ENCODE peak calls at places on chromosomes 13 and 19, in five cellular contexts. E is GM12865, U is fibroblast of pulmonary artery, T is HFF-Myc, A is H1. X is an unnamed sample.

GRCh38 chr13:109857325-109857724 is 70.9 kb upstream of the IRS2 start:
- DNase-seq in E (no peak), U (no peak), T (no peak), A (no peak), X (no peak)

GRCh38 chr19:50932018-50932689 is 20.7 kb downstream of the KLK5 start:
- DNase-seq in E (no peak), U (no peak), T (no peak), A (no peak), X (no peak)

GRCh38 chr19:35362261-35363000 is 4.2 kb downstream of the FFAR3 start:
- DNase-seq in E (no peak), U (no peak), T (no peak), A (no peak), X (no peak)

GRCh38 chr19:4923379-4923747 is 14.1 kb downstream of the UHRF1 start:
- DNase-seq in E (no peak), U (no peak), T (no peak), A (no peak), X (no peak)

GRCh38 chr19:14053500-14053899 is 8.4 kb downstream of the PALM3 start:
- DNase-seq in E (no peak), U (no peak), T (no peak), A (no peak), X (no peak)

GRCh38 chr19:58330458-58330857 is 3.7 kb downstream of the ZSCAN22 start:
- DNase-seq in E (no peak), U (peak), T (no peak), A (no peak), X (no peak)

GRCh38 chr13:39783051-39783450 is 127.6 kb downstream of the COG6 start:
- DNase-seq in E (no peak), U (peak), T (no peak), A (no peak), X (no peak)

GRCh38 chr13:32468502-32469147 is 40.7 kb upstream of the N4BP2L1 start:
- DNase-seq in E (no peak), U (peak), T (no peak), A (no peak), X (no peak)

GRCh38 chr13:111904166-111904565 is 162.8 kb upstream of the SOX1 start:
- DNase-seq in E (no peak), U (no peak), T (no peak), A (no peak), X (no peak)

GRCh38 chr13:79874396-79875360 is 393.7 kb downstream of the NDFIP2 start:
- DNase-seq in E (no peak), U (no peak), T (no peak), A (no peak), X (no peak)

GRCh38 chr13:93709511-93710244 is 483.1 kb downstream of the GPC6 start:
- DNase-seq in E (no peak), U (no peak), T (peak), A (no peak), X (no peak)

GRCh38 chr13:43411741-43412140 is 375.0 kb downstream of the ENOX1 start:
- DNase-seq in E (no peak), U (no peak), T (no peak), A (no peak), X (no peak)

GRCh38 chr13:35600137-35600536 is 123.6 kb upstream of the MAB21L1 start:
- DNase-seq in E (no peak), U (peak), T (no peak), A (no peak), X (no peak)

GRCh38 chr19:32748497-32748896 is 28.9 kb downstream of the TDRD12 start:
- DNase-seq in E (peak), U (no peak), T (no peak), A (no peak), X (no peak)

GRCh38 chr19:4057913-4058695 is 8.6 kb downstream of the ZBTB7A start:
- DNase-seq in E (no peak), U (peak), T (peak), A (no peak), X (no peak)

GRCh38 chr13:78657699-78658629 is 991 bp downstream of the OBI1 start:
- DNase-seq in E (peak), U (peak), T (no peak), A (no peak), X (no peak)

GRCh38 chr19:31717316-31717715 is 368.1 kb upstream of the TSHZ3 start:
- DNase-seq in E (no peak), U (no peak), T (no peak), A (no peak), X (no peak)

GRCh38 chr19:5093297-5093858 is 124.5 kb downstream of the KDM4B start:
- DNase-seq in E (no peak), U (no peak), T (no peak), A (no peak), X (no peak)

GRCh38 chr19:5648464-5648863 is 25.6 kb downstream of the SAFB start:
- DNase-seq in E (no peak), U (no peak), T (no peak), A (no peak), X (no peak)

GRCh38 chr13:83150616-83151307 is 731.5 kb downstream of the SLITRK1 start:
- DNase-seq in E (no peak), U (no peak), T (peak), A (no peak), X (no peak)

GRCh38 chr13:77375554-77375953 is 48.7 kb upstream of the MYCBP2 start:
- DNase-seq in E (no peak), U (no peak), T (no peak), A (no peak), X (no peak)

GRCh38 chr13:79245937-79246574 is 160.0 kb downstream of the RBM26 start:
- DNase-seq in E (peak), U (no peak), T (no peak), A (no peak), X (no peak)

GRCh38 chr19:13212759-13213330 is 62.6 kb downstream of the IER2 start:
- DNase-seq in E (peak), U (peak), T (peak), A (no peak), X (peak)

GRCh38 chr13:32901994-32902780 is 114.0 kb upstream of the KL start:
- DNase-seq in E (no peak), U (no peak), T (no peak), A (no peak), X (no peak)

GRCh38 chr13:102862624-102863210 is 16.9 kb downstream of the ERCC5 start:
- DNase-seq in E (no peak), U (no peak), T (no peak), A (no peak), X (no peak)

GRCh38 chr19:46256855-46257254 is 27.3 kb downstream of the IGFL1 start:
- DNase-seq in E (no peak), U (peak), T (no peak), A (no peak), X (no peak)

GRCh38 chr19:7887408-7888144 is 734 bp upstream of the LRRC8E start:
- DNase-seq in E (no peak), U (no peak), T (no peak), A (no peak), X (no peak)

GRCh38 chr13:21018220-21018619 is 43.2 kb downstream of the LATS2 start:
- DNase-seq in E (no peak), U (no peak), T (no peak), A (no peak), X (no peak)

GRCh38 chr19:19427302-19427701 is 21.8 kb downstream of the GATAD2A start:
- DNase-seq in E (no peak), U (no peak), T (no peak), A (no peak), X (no peak)

GRCh38 chr19:30473334-30473867 is 101.2 kb downstream of the ZNF536 start:
- DNase-seq in E (no peak), U (no peak), T (no peak), A (no peak), X (no peak)

GRCh38 chr13:61414686-61415664 is 674 bp downstream of the PCDH20 start:
- DNase-seq in E (no peak), U (peak), T (no peak), A (peak), X (peak)

DNA sequence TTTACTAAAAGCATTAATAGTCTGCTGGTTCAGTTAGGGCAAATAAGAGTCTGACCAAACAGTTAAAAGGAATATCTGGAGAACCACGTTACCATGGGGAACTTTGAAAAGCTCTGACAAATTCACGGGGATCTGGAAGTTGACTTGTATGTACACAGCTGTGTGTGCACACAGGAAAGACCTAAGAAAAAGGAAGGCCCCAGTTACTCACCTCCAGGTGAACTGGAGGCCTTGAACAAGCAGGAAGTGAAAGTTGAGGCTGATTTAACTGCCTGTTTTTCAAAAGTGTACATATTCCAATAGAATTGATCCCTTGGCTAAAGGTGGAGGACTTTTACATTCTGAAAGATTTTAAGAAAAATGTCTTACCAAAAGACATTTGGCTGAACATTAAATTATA is 1891.6 kb upstream of the PCDH20 start:
- DNase-seq in E (peak), U (no peak), T (no peak), A (no peak), X (no peak)
- TF ChIP-seq CTCF in E (no peak), U (no peak), T (no peak), A (no peak), X (no peak)

GRCh38 chr19:18419699-18420460 is 682 bp downstream of the SSBP4 start:
- DNase-seq in E (peak), U (no peak), T (no peak), A (no peak), X (no peak)
- TF ChIP-seq CTCF in E (no peak), U (no peak), T (no peak), A (no peak), X (no peak)

GRCh38 chr19:49102303-49102702 is 11.9 kb upstream of the LIN7B start:
- DNase-seq in E (no peak), U (no peak), T (no peak), A (no peak), X (no peak)

GRCh38 chr19:49098795-49099194 is 13.5 kb downstream of the SNRNP70 start:
- DNase-seq in E (no peak), U (no peak), T (no peak), A (no peak), X (no peak)

GRCh38 chr19:49101160-49101559 is 13.0 kb upstream of the LIN7B start:
- DNase-seq in E (no peak), U (no peak), T (no peak), A (no peak), X (no peak)

GRCh38 chr19:49094505-49095482 is 9.5 kb downstream of the SNRNP70 start:
- DNase-seq in E (no peak), U (no peak), T (no peak), A (no peak), X (no peak)

DNA sequence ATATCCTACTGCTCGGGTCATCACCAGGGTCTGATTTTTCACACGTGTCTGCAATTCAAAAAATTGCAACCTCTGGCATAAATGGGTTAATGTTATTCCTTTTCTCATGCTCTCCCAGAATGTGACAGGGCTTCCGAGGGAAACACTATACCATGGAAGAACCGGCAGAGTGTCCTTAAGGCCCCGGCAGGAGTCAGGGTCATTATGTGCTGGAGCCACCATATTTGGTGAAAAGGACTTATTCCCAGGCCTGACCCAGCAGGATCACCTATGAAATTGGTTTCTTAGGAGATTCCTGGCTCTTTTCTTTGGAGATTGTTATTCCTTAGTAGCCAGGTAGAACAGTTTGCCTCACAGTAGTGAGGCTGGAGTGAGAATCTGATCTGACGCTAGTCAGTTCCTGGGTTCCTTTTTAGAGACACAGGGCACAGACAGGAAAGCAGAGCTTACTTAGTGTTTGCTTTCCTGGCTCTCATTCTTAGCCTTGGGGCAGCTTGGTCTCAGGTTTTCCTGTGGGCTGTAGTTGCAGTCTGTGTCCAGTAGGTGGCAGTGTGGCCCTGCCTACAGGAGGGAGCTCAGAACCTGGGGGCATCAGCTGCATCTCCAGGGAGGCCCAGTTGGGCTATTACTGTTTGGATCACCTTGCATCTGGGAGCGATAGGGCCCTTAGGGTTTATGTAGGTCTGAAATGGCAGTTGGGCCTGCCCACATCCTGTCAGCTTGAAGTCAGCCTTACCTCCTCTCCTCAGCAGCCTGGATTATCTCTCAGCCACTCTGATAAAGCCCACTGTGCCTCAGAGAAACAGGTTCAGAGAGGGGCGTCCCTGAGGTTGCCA is 12.4 kb downstream of the SNRNP70 start:
- DNase-seq in E (peak), U (peak), T (peak), A (peak), X (peak)
- TF ChIP-seq CTCF in E (peak), U (peak), T (peak), A (peak), X (peak)

GRCh38 chr13:49669735-49670309 is 21.5 kb downstream of the EBPL start:
- DNase-seq in E (peak), U (peak), T (peak), A (no peak), X (peak)
- TF ChIP-seq CTCF in E (peak), U (peak), T (peak), A (peak), X (peak)

GRCh38 chr13:73656863-73657262 is 477.3 kb downstream of the KLF12 start:
- DNase-seq in E (no peak), U (peak), T (no peak), A (no peak), X (no peak)

GRCh38 chr13:73658639-73659038 is 475.6 kb downstream of the KLF12 start:
- DNase-seq in E (no peak), U (no peak), T (no peak), A (no peak), X (no peak)

GRCh38 chr13:73661066-73661465 is 473.1 kb downstream of the KLF12 start:
- DNase-seq in E (no peak), U (no peak), T (no peak), A (no peak), X (no peak)

GRCh38 chr13:73661687-73662425 is 472.3 kb downstream of the KLF12 start:
- DNase-seq in E (no peak), U (no peak), T (no peak), A (no peak), X (no peak)

GRCh38 chr13:73657821-73658540 is 476.2 kb downstream of the KLF12 start:
- DNase-seq in E (no peak), U (peak), T (peak), A (no peak), X (no peak)
- TF ChIP-seq CTCF in E (no peak), U (no peak), T (no peak), A (no peak), X (no peak)

GRCh38 chr13:45728759-45729158 is 26.6 kb downstream of the CBY2 start:
- DNase-seq in E (peak), U (peak), T (no peak), A (peak), X (no peak)
- TF ChIP-seq CTCF in E (peak), U (peak), T (peak), A (peak), X (peak)

GRCh38 chr19:57320180-57321084 is at the start of gene ZNF543:
- DNase-seq in E (peak), U (peak), T (peak), A (peak), X (peak)
- TF ChIP-seq CTCF in E (peak), U (no peak), T (no peak), A (no peak), X (no peak)

DNA sequence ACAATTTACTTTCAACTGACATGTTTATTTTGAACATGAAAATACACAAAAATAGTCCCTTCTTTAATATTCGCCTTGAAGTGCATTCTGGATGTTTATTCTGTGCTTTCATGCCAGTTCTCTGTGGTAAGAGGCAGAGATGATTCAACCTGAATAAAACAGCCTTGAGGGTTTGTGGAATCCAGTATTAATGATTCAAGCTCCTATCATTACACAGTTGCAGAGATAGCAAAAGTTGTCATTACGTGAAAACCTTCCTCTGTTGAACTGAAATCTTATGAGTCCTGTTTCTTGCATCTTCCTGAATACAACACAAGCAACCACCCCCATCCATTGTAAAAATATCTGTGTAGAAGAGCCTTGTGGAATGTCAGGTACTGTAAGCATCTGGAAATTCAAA is 142.3 kb upstream of the HTR2A start:
- DNase-seq in E (no peak), U (peak), T (no peak), A (no peak), X (no peak)
- TF ChIP-seq CTCF in E (no peak), U (no peak), T (no peak), A (no peak), X (no peak)

X was measured in neural crest cell.